ENCODE peak calls at places on chromosomes 13 and 19, in nine cellular contexts. A is central memory CD4-positive, alpha-beta T cell; B is BJ; R is SK-N-DZ; C is CD8-positive, alpha-beta memory T cell; M is left ventricle myocardium superior; O is naive B cell; G is Jurkat, Clone E6-1; D is NCI-H748 treated with DMSO at 0.1 percent for 48 hours. N is an unnamed sample.

GRCh38 chr13:23348270-23349126 is 85.0 kb downstream of the SACS start:
- DNase-seq in A (no peak), B (no peak), R (no peak), C (no peak), M (no peak), O (no peak), G (no peak), D (no peak), N (no peak)

GRCh38 chr13:84961023-84961422 is 838.2 kb downstream of the SLITRK6 start:
- DNase-seq in A (no peak), B (no peak), R (no peak), C (no peak), M (no peak), O (no peak), G (no peak), D (no peak), N (no peak)

GRCh38 chr13:100549316-100549715 is 39.3 kb downstream of the GGACT start:
- DNase-seq in A (no peak), B (no peak), R (no peak), C (no peak), M (no peak), O (no peak), G (no peak), D (no peak), N (no peak)

GRCh38 chr13:109412232-109412935 is 374.0 kb downstream of the IRS2 start:
- DNase-seq in A (no peak), B (no peak), R (peak), C (no peak), M (peak), O (no peak), G (no peak), D (peak), N (no peak)

GRCh38 chr19:14475251-14476073 is at the start of gene PTGER1:
- DNase-seq in A (no peak), B (no peak), R (peak), C (no peak), M (peak), O (no peak), G (no peak), D (no peak), N (no peak)

GRCh38 chr13:21075303-21076264 is 14.2 kb upstream of the LATS2 start:
- DNase-seq in A (no peak), B (no peak), R (no peak), C (no peak), M (peak), O (no peak), G (no peak), D (no peak), N (peak)

GRCh38 chr13:105552078-105552477 is 983.4 kb downstream of the EFNB2 start:
- DNase-seq in A (no peak), B (no peak), R (no peak), C (no peak), M (no peak), O (no peak), G (peak), D (no peak), N (no peak)

GRCh38 chr13:67725999-67726398 is 495.9 kb upstream of the PCDH9 start:
- DNase-seq in A (no peak), B (no peak), R (no peak), C (no peak), M (no peak), O (no peak), G (no peak), D (no peak), N (no peak)

GRCh38 chr13:26971990-26972888 is 199.4 kb downstream of the USP12 start:
- DNase-seq in A (no peak), B (no peak), R (peak), C (no peak), M (no peak), O (no peak), G (peak), D (peak), N (peak)

GRCh38 chr13:75442736-75443234 is 39.2 kb downstream of the TBC1D4 start:
- DNase-seq in A (no peak), B (no peak), R (no peak), C (no peak), M (peak), O (no peak), G (no peak), D (no peak), N (no peak)

GRCh38 chr13:30340367-30341184 is 33.2 kb upstream of the KATNAL1 start:
- DNase-seq in A (no peak), B (peak), R (no peak), C (no peak), M (peak), O (no peak), G (no peak), D (no peak), N (no peak)

GRCh38 chr19:3516675-3517207 is 10.6 kb downstream of the FZR1 start:
- DNase-seq in A (peak), B (no peak), R (no peak), C (peak), M (no peak), O (peak), G (peak), D (no peak), N (peak)

GRCh38 chr13:26895081-26895807 is 134.7 kb upstream of the GPR12 start:
- DNase-seq in A (no peak), B (no peak), R (no peak), C (no peak), M (no peak), O (no peak), G (no peak), D (no peak), N (no peak)

GRCh38 chr19:48403606-48404005 is 10.1 kb downstream of the GRIN2D start:
- DNase-seq in A (peak), B (no peak), R (peak), C (no peak), M (no peak), O (peak), G (peak), D (no peak), N (no peak)

GRCh38 chr13:33976965-33977364 is 159.0 kb downstream of the RFC3 start:
- DNase-seq in A (no peak), B (no peak), R (no peak), C (no peak), M (no peak), O (no peak), G (no peak), D (no peak), N (no peak)

GRCh38 chr19:2701361-2702169 is 929 bp downstream of the GNG7 start:
- DNase-seq in A (no peak), B (no peak), R (no peak), C (no peak), M (no peak), O (no peak), G (no peak), D (no peak), N (no peak)

GRCh38 chr13:35716186-35716585 is 239.7 kb upstream of the MAB21L1 start:
- DNase-seq in A (no peak), B (no peak), R (no peak), C (no peak), M (no peak), O (no peak), G (no peak), D (no peak), N (no peak)

GRCh38 chr19:7638802-7639465 is 2.0 kb downstream of the STXBP2 start:
- DNase-seq in A (no peak), B (no peak), R (no peak), C (no peak), M (no peak), O (no peak), G (no peak), D (no peak), N (no peak)

GRCh38 chr19:46704379-46705076 is 12.4 kb downstream of the PRKD2 start:
- DNase-seq in A (peak), B (no peak), R (no peak), C (peak), M (peak), O (peak), G (peak), D (peak), N (peak)

GRCh38 chr13:68551701-68552522 is 1321.8 kb upstream of the PCDH9 start:
- DNase-seq in A (no peak), B (no peak), R (no peak), C (no peak), M (no peak), O (no peak), G (no peak), D (no peak), N (no peak)

GRCh38 chr13:44231786-44232516 is 141.7 kb upstream of the SERP2 start:
- DNase-seq in A (no peak), B (peak), R (no peak), C (no peak), M (no peak), O (no peak), G (no peak), D (no peak), N (no peak)

GRCh38 chr19:42369433-42370067 is 20.5 kb downstream of the CNFN start:
- DNase-seq in A (no peak), B (no peak), R (no peak), C (no peak), M (no peak), O (no peak), G (no peak), D (no peak), N (no peak)

GRCh38 chr19:49939721-49940481 is 10.6 kb upstream of the NUP62 start:
- DNase-seq in A (no peak), B (no peak), R (no peak), C (no peak), M (no peak), O (no peak), G (no peak), D (no peak), N (no peak)

GRCh38 chr13:75797256-75797655 is 161.1 kb downstream of the LMO7 start:
- DNase-seq in A (no peak), B (no peak), R (no peak), C (no peak), M (no peak), O (no peak), G (no peak), D (no peak), N (no peak)

GRCh38 chr19:14540741-14541525 is 11.5 kb downstream of the TECR start:
- DNase-seq in A (no peak), B (no peak), R (no peak), C (no peak), M (no peak), O (no peak), G (no peak), D (no peak), N (no peak)

GRCh38 chr19:31553112-31553843 is 204.0 kb upstream of the TSHZ3 start:
- DNase-seq in A (no peak), B (no peak), R (no peak), C (no peak), M (no peak), O (no peak), G (peak), D (no peak), N (no peak)

GRCh38 chr19:10876459-10877240 is 5.3 kb downstream of the CARM1 start:
- DNase-seq in A (no peak), B (no peak), R (no peak), C (no peak), M (peak), O (no peak), G (no peak), D (no peak), N (peak)

GRCh38 chr13:40665754-40666057 is 735 bp downstream of the FOXO1 start:
- DNase-seq in A (peak), B (no peak), R (no peak), C (peak), M (no peak), O (peak), G (no peak), D (no peak), N (peak)

GRCh38 chr19:15294591-15294990 is 37.7 kb downstream of the BRD4 start:
- DNase-seq in A (no peak), B (no peak), R (no peak), C (no peak), M (peak), O (no peak), G (no peak), D (no peak), N (no peak)

GRCh38 chr13:59774511-59774911 is 389.2 kb downstream of the DIAPH3 start:
- DNase-seq in A (no peak), B (peak), R (no peak), C (no peak), M (no peak), O (no peak), G (no peak), D (no peak), N (no peak)

GRCh38 chr13:37595162-37595561 is 3.4 kb downstream of the POSTN start:
- DNase-seq in A (no peak), B (no peak), R (no peak), C (no peak), M (no peak), O (no peak), G (no peak), D (no peak), N (no peak)

N was measured in GM06990.